ENCODE peak calls at places on chromosomes 11 and 22, in six cellular contexts. V, L, S, K, B and U are unnamed samples.

GRCh38 chr22:40156001-40156516 is 21.7 kb upstream of the TNRC6B start:
- DNase-seq in V (peak), L (no peak), K (no peak), B (no peak), S (peak), U (no peak)

GRCh38 chr22:20863356-20863755 is 4.5 kb downstream of the SNAP29 start:
- DNase-seq in L (no peak), K (no peak), S (no peak), V (no peak), B (no peak), U (no peak)

GRCh38 chr11:31806186-31806943 is 4.8 kb downstream of the PAX6 start:
- DNase-seq in B (no peak), V (no peak), K (no peak), S (no peak), L (no peak), U (peak)

GRCh38 chr11:108835624-108836023 is 170.8 kb downstream of the DDX10 start:
- DNase-seq in V (no peak), L (no peak), B (no peak), K (no peak), S (no peak), U (no peak)

GRCh38 chr22:47902646-47903180 is 1140.3 kb downstream of the TBC1D22A start:
- DNase-seq in V (no peak), B (no peak), L (no peak), K (no peak), S (no peak), U (no peak)

GRCh38 chr22:25027959-25028840 is 75.7 kb downstream of the KIAA1671 start:
- DNase-seq in L (no peak), V (peak), S (peak), B (peak), K (peak), U (no peak)

GRCh38 chr22:30566125-30566524 is 8.3 kb downstream of the GAL3ST1 start:
- DNase-seq in K (no peak), V (no peak), S (no peak), L (no peak), B (no peak), U (no peak)

GRCh38 chr11:124483422-124483821 is 37.9 kb upstream of the OR8B8 start:
- DNase-seq in V (no peak), B (no peak), L (no peak), K (no peak), S (no peak), U (no peak)

GRCh38 chr22:29555065-29555644 is 1.6 kb upstream of the THOC5 start:
- DNase-seq in K (no peak), B (no peak), L (no peak), V (no peak), S (no peak), U (no peak)

GRCh38 chr11:727281-727701 is 20.0 kb upstream of the TALDO1 start:
- DNase-seq in L (no peak), B (no peak), V (no peak), K (peak), S (no peak), U (no peak)

GRCh38 chr22:25125693-25126357 is 73.8 kb upstream of the CRYBB3 start:
- DNase-seq in L (no peak), B (no peak), K (no peak), S (no peak), V (no peak), U (no peak)

GRCh38 chr11:2095542-2095941 is 43.6 kb downstream of the IGF2 start:
- DNase-seq in V (no peak), S (no peak), L (no peak), K (no peak), B (no peak), U (no peak)

GRCh38 chr22:19629331-19629719 is 85.0 kb upstream of the SEPTIN5 start:
- DNase-seq in K (no peak), S (no peak), B (no peak), V (no peak), L (no peak), U (no peak)

GRCh38 chr11:75867778-75868374 is 52.9 kb downstream of the UVRAG start:
- DNase-seq in K (peak), L (no peak), B (no peak), V (peak), S (no peak), U (peak)

GRCh38 chr22:46367707-46368191 is 32.2 kb downstream of the TRMU start:
- DNase-seq in B (peak), L (no peak), S (peak), V (peak), K (peak), U (peak)

GRCh38 chr11:134994431-134994830 is 582.4 kb upstream of the B3GAT1 start:
- DNase-seq in S (no peak), K (no peak), L (no peak), V (no peak), B (no peak), U (no peak)

GRCh38 chr11:1546536-1547466 is 25.3 kb downstream of the DUSP8 start:
- DNase-seq in K (peak), V (peak), B (peak), L (no peak), S (peak), U (peak)

GRCh38 chr22:30868663-30869385 is 99.8 kb downstream of the MORC2 start:
- DNase-seq in L (no peak), V (peak), B (peak), K (no peak), S (no peak), U (no peak)

GRCh38 chr11:72721689-72722049 is 30.5 kb downstream of the ARAP1 start:
- DNase-seq in L (no peak), K (peak), S (no peak), B (no peak), V (peak), U (no peak)

GRCh38 chr11:1531961-1532586 is 40.0 kb downstream of the DUSP8 start:
- DNase-seq in B (peak), K (no peak), S (no peak), L (peak), V (no peak), U (no peak)

GRCh38 chr11:116275634-116276033 is 497.2 kb downstream of the BUD13 start:
- DNase-seq in K (no peak), V (peak), S (no peak), L (no peak), B (no peak), U (peak)

GRCh38 chr22:20571078-20571503 is 63.7 kb downstream of the MED15 start:
- DNase-seq in V (no peak), B (no peak), S (no peak), K (no peak), L (no peak), U (no peak)

GRCh38 chr22:42939941-42940653 is 74.9 kb downstream of the PACSIN2 start:
- DNase-seq in K (no peak), V (peak), B (no peak), S (no peak), L (no peak), U (no peak)

GRCh38 chr11:67381244-67381972 is 8.0 kb upstream of the CLCF1 start:
- DNase-seq in K (no peak), S (no peak), B (no peak), L (no peak), V (no peak), U (peak)

GRCh38 chr11:110184974-110185597 is 91.9 kb downstream of the ZC3H12C start:
- DNase-seq in K (no peak), V (peak), S (no peak), B (no peak), L (no peak), U (no peak)

GRCh38 chr11:113446938-113447337 is 28.3 kb downstream of the DRD2 start:
- DNase-seq in K (no peak), B (no peak), L (no peak), S (no peak), V (no peak), U (no peak)

GRCh38 chr11:125512106-125512505 is 16.0 kb upstream of the FEZ1 start:
- DNase-seq in B (no peak), V (no peak), L (no peak), K (no peak), S (no peak), U (no peak)

GRCh38 chr11:45151362-45151982 is 5.0 kb downstream of the PRDM11 start:
- DNase-seq in K (no peak), S (no peak), L (no peak), V (no peak), B (no peak), U (no peak)

GRCh38 chr11:13102865-13103539 is 93.9 kb downstream of the RASSF10 start:
- DNase-seq in S (no peak), L (no peak), B (no peak), V (no peak), K (no peak), U (no peak)

GRCh38 chr11:70404244-70404643 is 5.9 kb downstream of the CTTN start:
- DNase-seq in S (no peak), K (no peak), B (no peak), L (no peak), V (no peak), U (no peak)

GRCh38 chr22:23457586-23457985 is 122.5 kb downstream of the IGLL1 start:
- DNase-seq in B (no peak), S (no peak), L (no peak), K (no peak), V (no peak), U (no peak)

GRCh38 chr22:38412435-38413084 is 42.4 kb downstream of the KCNJ4 start:
- DNase-seq in S (peak), V (no peak), K (peak), B (peak), L (no peak), U (peak)

GRCh38 chr11:130442728-130443127 is 5.7 kb upstream of the ADAMTS15 start:
- DNase-seq in L (no peak), V (no peak), S (no peak), B (no peak), K (no peak), U (no peak)

GRCh38 chr22:48955351-48956311 is 872.0 kb downstream of the BRD1 start:
- DNase-seq in V (no peak), L (no peak), S (no peak), K (no peak), B (no peak), U (no peak)

GRCh38 chr22:44192098-44192810 is 11.5 kb downstream of the PARVG start:
- DNase-seq in V (peak), B (no peak), L (no peak), K (peak), S (peak), U (no peak)

GRCh38 chr11:12008790-12009616 is 577 bp upstream of the DKK3 start:
- DNase-seq in K (peak), L (no peak), B (peak), S (peak), V (no peak), U (no peak)

GRCh38 chr11:65219930-65220213 is 38.1 kb downstream of the CAPN1 start:
- DNase-seq in B (no peak), S (no peak), V (peak), K (no peak), L (no peak), U (no peak)

GRCh38 chr11:3178349-3178748 is 13.2 kb upstream of the OSBPL5 start:
- DNase-seq in L (no peak), V (peak), B (no peak), K (no peak), S (no peak), U (no peak)

GRCh38 chr22:39148727-39149535 is 3.5 kb downstream of the CBX7 start:
- DNase-seq in S (peak), K (peak), B (peak), L (no peak), V (no peak), U (peak)

GRCh38 chr11:10742460-10743208 is 8.4 kb upstream of the CTR9 start:
- DNase-seq in V (peak), S (no peak), L (no peak), B (no peak), K (no peak), U (no peak)

GRCh38 chr11:35330924-35331323 is 88.4 kb downstream of the SLC1A2 start:
- DNase-seq in B (no peak), L (no peak), K (no peak), S (no peak), V (no peak), U (peak)

GRCh38 chr11:35334385-35335090 is 84.8 kb downstream of the SLC1A2 start:
- DNase-seq in B (no peak), S (no peak), L (no peak), V (peak), K (peak), U (peak)

GRCh38 chr11:35330156-35330889 is 89.0 kb downstream of the SLC1A2 start:
- DNase-seq in V (no peak), K (no peak), B (no peak), S (peak), L (no peak), U (no peak)

GRCh38 chr11:35335226-35335625 is 84.1 kb downstream of the SLC1A2 start:
- DNase-seq in B (no peak), K (no peak), S (no peak), L (no peak), V (peak), U (no peak)

GRCh38 chr11:35332524-35332923 is 86.8 kb downstream of the SLC1A2 start:
- DNase-seq in K (no peak), V (no peak), L (no peak), B (no peak), S (no peak), U (no peak)
- TF ChIP-seq CTCF in K (no peak), V (no peak), L (no peak), B (no peak), S (no peak), U (no peak)

DNA sequence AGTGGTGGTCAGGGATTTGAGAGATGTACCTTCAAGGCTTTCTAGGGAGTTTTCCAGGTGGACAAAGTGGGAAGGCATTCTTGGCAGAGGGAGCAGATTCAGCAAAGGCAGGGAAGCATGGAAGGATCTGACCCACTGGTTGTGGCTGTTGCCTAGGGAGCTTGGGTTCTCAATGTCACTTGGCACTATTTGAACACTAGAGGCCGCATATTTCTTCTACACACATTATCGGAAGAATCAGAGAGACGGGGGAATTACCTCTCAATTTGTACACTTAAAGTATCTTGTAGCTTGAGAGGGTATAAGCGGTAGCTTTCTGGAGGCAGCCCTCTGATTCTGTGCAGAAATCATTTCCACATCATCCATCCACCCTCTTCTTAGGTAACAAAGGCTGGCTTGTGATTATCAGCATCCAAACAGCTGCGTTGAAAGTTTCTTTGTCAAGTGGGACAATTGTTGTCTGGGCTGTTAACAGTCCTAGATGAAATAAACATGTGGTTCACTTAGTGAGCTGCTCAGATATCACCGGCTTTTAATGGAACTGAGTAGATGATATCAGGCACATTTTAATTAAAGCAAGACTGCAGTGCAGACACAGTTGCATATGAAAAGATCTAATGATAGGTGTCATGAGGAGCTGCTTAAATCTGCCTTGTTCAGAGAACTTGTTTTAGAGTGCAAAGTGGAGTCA is 2.6 kb downstream of the NELL1 start:
- DNase-seq in S (no peak), B (no peak), L (no peak), V (peak), K (peak), U (no peak)
- TF ChIP-seq CTCF in S (no peak), B (no peak), L (no peak), V (peak), K (no peak), U (peak)

GRCh38 chr11:63745304-63746170 is 23.0 kb downstream of the ZFTA start:
- DNase-seq in S (no peak), K (no peak), L (no peak), V (peak), B (no peak), U (no peak)
- TF ChIP-seq CTCF in S (no peak), K (no peak), L (no peak), V (no peak), B (no peak), U (peak)

GRCh38 chr11:119729581-119730346 is 764 bp upstream of the NECTIN1 start:
- DNase-seq in K (no peak), S (peak), B (peak), V (peak), L (peak), U (peak)
- TF ChIP-seq CTCF in K (no peak), S (no peak), B (no peak), V (no peak), L (no peak), U (no peak)